ENCODE peak calls at places on chromosomes 4 and X, in five cellular contexts. X is lower leg skin, D is RWPE1, A is heart left ventricle, E is fibroblast of mammary gland. O is an unnamed sample.

GRCh38 chr4:86496094-86497060 is 97.7 kb upstream of the PTPN13 start:
- DNase-seq in E (peak), D (peak), A (no peak), X (no peak), O (peak)

GRCh38 chrX:70208479-70208878 is 26.0 kb upstream of the AWAT1 start:
- DNase-seq in A (no peak), D (no peak), X (no peak), E (peak), O (no peak)

GRCh38 chr4:144582105-144582850 is 63.7 kb upstream of the HHIP start:
- DNase-seq in X (no peak), D (peak), E (peak), A (no peak), O (no peak)

GRCh38 chrX:46837543-46838481 is 969 bp downstream of the RP2 start:
- DNase-seq in X (no peak), A (no peak), E (peak), D (peak), O (peak)

GRCh38 chr4:188854451-188854850 is 715.2 kb downstream of the TRIML1 start:
- DNase-seq in D (no peak), E (peak), X (no peak), A (no peak), O (no peak)

GRCh38 chr4:140227286-140227685 is 73.3 kb upstream of the MAML3 start:
- DNase-seq in X (no peak), E (no peak), D (no peak), A (no peak), O (no peak)

GRCh38 chr4:8079031-8079885 is 79.4 kb downstream of the ABLIM2 start:
- DNase-seq in X (no peak), E (no peak), A (peak), D (no peak), O (no peak)

GRCh38 chrX:147894332-147894870 is 17.3 kb upstream of the FMR1 start:
- DNase-seq in A (no peak), E (no peak), D (no peak), X (no peak), O (no peak)

GRCh38 chr4:123363729-123364128 is 32.9 kb upstream of the SPRY1 start:
- DNase-seq in A (no peak), D (no peak), X (no peak), E (no peak), O (no peak)

GRCh38 chr4:25223770-25224375 is 10.0 kb upstream of the PI4K2B start:
- DNase-seq in D (no peak), X (no peak), A (no peak), E (peak), O (peak)

GRCh38 chr4:175805863-175806262 is 6.2 kb downstream of the GPM6A start:
- DNase-seq in E (no peak), D (no peak), A (no peak), X (no peak), O (no peak)

GRCh38 chr4:109979932-109980717 is 67.4 kb downstream of the EGF start:
- DNase-seq in X (no peak), D (peak), A (no peak), E (peak), O (no peak)

DNA sequence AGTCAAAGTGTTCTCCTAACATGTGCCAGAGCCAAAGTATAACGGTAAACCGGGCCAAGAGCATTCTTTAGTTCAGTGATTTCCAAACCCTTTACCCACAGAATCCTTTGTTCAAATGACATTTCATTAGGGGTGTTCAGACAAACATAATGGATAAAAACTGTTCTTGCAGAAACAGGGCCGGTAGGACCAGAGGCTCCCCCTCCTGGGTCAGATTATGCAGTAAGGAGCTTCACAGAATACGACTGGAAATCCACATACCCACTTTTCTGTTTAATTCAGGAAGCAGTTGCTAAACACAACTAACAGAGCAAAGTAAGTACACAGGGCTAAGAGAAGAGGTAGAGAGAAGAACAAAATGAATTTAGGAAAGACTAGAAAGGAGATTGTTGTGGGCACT is 46.6 kb upstream of the TMEM184C start:
- DNase-seq in D (no peak), A (no peak), E (peak), X (no peak), O (no peak)
- TF ChIP-seq CTCF in D (no peak), A (peak), E (peak), X (no peak), O (no peak)

DNA sequence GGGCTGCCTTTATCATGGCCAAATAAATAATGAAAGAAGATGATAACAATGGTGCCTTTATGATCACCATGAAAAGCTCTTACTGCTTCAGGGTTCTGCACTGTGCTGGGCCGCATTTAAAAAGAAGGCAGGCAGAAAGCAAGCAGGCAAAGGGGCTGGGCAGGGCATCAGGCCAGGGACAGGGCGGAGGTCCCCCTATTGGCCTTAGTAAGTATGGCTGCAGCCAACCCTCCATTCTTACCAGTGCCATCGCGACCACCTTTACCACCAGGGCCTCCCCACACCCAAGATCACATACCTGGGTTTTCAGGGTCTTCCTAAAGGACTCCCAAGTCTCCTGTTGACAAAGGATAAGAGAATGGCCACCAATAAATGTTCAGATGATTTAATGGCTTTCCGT is 38.9 kb downstream of the CNGA2 start:
- DNase-seq in D (no peak), A (no peak), E (no peak), X (peak), O (no peak)
- TF ChIP-seq CTCF in D (no peak), A (no peak), E (no peak), X (no peak), O (no peak)

GRCh38 chrX:154459843-154460242 is 1.8 kb downstream of the PLXNA3 start:
- DNase-seq in D (no peak), E (no peak), A (no peak), X (no peak), O (no peak)

GRCh38 chrX:154462396-154462795 is 4.3 kb downstream of the PLXNA3 start:
- DNase-seq in E (no peak), D (no peak), X (no peak), A (no peak), O (no peak)

GRCh38 chrX:154458954-154459829 is 1.1 kb downstream of the PLXNA3 start:
- DNase-seq in D (no peak), E (no peak), X (no peak), A (peak), O (peak)

GRCh38 chrX:154458116-154458953 is at the start of gene PLXNA3:
- DNase-seq in D (peak), X (no peak), A (no peak), E (no peak), O (peak)

DNA sequence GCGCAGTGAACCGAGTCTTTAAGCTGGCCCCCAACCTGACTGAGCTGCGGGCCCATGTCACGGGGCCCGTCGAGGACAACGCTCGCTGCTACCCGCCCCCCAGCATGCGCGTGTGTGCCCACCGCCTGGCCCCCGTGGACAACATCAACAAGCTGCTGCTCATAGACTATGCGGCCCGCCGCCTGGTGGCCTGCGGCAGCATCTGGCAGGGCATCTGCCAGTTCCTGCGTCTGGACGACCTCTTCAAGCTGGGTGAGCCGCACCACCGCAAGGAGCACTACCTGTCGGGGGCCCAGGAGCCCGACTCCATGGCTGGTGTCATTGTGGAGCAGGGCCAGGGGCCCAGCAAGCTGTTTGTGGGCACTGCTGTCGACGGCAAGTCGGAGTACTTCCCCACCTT is 2.2 kb downstream of the PLXNA3 start:
- DNase-seq in E (no peak), D (no peak), A (no peak), X (no peak), O (no peak)
- TF ChIP-seq CTCF in E (no peak), D (no peak), A (no peak), X (no peak), O (no peak)

GRCh38 chr4:156635046-156635445 is 336.6 kb downstream of the PDGFC start:
- DNase-seq in X (no peak), D (no peak), E (no peak), A (no peak), O (no peak)

GRCh38 chr4:156636398-156636797 is 335.2 kb downstream of the PDGFC start:
- DNase-seq in D (no peak), A (no peak), E (no peak), X (no peak), O (no peak)

GRCh38 chr4:156638925-156639605 is 332.5 kb downstream of the PDGFC start:
- DNase-seq in D (no peak), A (no peak), E (peak), X (no peak), O (no peak)

GRCh38 chr4:156634612-156635011 is 337.0 kb downstream of the PDGFC start:
- DNase-seq in A (no peak), D (no peak), X (no peak), E (no peak), O (no peak)

DNA sequence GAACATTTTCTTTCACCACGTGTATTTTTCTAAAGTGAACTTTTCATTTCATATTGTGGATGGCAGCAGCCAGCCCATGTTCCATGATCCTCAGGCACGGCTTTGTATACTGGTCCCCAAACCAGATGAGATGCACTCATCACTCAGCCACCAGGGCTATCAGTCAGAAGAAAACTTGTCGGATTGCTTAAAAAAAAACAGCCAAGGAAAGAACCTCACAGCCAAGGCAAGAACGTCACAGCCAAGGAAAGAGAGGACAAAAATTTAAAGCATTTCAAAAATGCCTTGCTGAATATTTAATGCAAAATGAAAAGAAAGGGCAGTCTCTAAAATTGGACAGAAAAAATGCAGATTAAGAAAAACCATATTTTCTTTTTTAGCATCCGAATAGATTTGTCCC is 333.3 kb downstream of the PDGFC start:
- DNase-seq in E (peak), X (no peak), D (no peak), A (no peak), O (no peak)
- TF ChIP-seq CTCF in E (no peak), X (no peak), D (no peak), A (no peak), O (no peak)

DNA sequence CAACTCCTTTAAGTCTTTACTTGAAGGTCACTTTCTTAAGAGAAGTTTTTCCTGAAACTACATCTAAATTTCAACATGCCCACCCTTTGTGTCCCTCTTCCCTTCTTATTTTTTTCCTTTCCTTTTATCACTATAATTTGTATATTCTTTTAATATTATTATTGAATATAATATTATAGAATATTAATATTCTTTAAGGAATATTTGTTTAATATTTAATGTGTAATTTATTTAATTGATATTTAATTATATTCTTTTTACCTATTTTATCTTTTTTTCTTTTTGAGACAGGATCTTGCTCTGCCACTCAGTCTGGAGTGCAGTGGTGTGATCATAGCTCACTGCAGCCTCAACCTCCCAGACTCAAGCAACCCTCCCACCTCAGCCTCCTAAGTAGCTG is 114.8 kb downstream of the KDR start:
- DNase-seq in D (no peak), E (no peak), X (no peak), A (no peak), O (no peak)
- TF ChIP-seq CTCF in D (no peak), E (no peak), X (no peak), A (no peak), O (no peak)

GRCh38 chr4:113524096-113524495 is 237.4 kb downstream of the CAMK2D start:
- DNase-seq in D (no peak), X (no peak), A (no peak), E (no peak), O (no peak)
- TF ChIP-seq CTCF in D (no peak), X (no peak), A (no peak), E (no peak), O (no peak)

DNA sequence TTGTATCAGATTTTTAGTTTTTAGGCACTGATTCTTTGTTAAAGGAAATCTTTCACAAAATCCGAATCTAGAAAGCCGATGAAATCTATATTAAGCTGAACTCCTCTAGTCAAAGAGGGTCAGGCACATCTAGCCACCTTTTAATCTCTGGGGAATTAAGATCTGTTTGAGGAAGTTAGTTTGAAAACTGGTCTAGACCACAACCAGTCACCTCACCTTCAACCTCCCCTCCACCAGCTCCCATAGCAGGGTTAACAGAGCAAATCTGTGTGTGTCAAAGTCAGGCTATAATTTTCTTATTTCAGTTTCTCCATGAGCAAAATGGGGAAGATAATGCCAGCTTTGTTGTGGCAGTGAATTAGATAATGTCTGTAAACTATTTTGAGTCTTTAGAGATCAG is 110.0 kb upstream of the IGFBP7 start:
- DNase-seq in D (no peak), A (no peak), E (no peak), X (no peak), O (no peak)
- TF ChIP-seq CTCF in D (no peak), A (no peak), E (no peak), X (no peak), O (no peak)

GRCh38 chr4:173314715-173315114 is 19.4 kb downstream of the HMGB2 start:
- DNase-seq in E (no peak), A (no peak), D (no peak), X (no peak), O (no peak)

GRCh38 chr4:173319696-173320095 is 14.5 kb downstream of the HMGB2 start:
- DNase-seq in A (no peak), X (no peak), D (no peak), E (peak), O (no peak)

GRCh38 chr4:173318648-173319211 is 15.4 kb downstream of the HMGB2 start:
- DNase-seq in A (no peak), E (peak), X (no peak), D (peak), O (no peak)

GRCh38 chr4:173316060-173316459 is 18.1 kb downstream of the HMGB2 start:
- DNase-seq in E (no peak), A (no peak), X (no peak), D (no peak), O (no peak)

GRCh38 chr4:173317003-173317402 is 17.2 kb downstream of the HMGB2 start:
- DNase-seq in E (no peak), X (no peak), A (no peak), D (no peak), O (peak)
- TF ChIP-seq CTCF in E (peak), X (no peak), A (no peak), D (no peak), O (no peak)